ENCODE peak calls at places on chromosomes 11 and 22, in six cellular contexts. D, P, S, W, T and C are unnamed samples.

GRCh38 chr11:57776101-57776511 is 14.5 kb downstream of the CTNND1 start:
- DNase-seq in S (no peak), D (no peak), P (no peak), T (peak), W (no peak), C (no peak)

GRCh38 chr11:72239296-72239848 is 4.6 kb downstream of the PHOX2A start:
- DNase-seq in W (peak), T (peak), P (peak), D (peak), S (peak), C (peak)

GRCh38 chr11:86981777-86982540 is 26.8 kb upstream of the FZD4 start:
- DNase-seq in W (no peak), T (no peak), S (no peak), P (no peak), D (no peak), C (no peak)

GRCh38 chr11:95042906-95043305 is 6.3 kb upstream of the KDM4F start:
- DNase-seq in T (no peak), W (no peak), P (no peak), S (no peak), D (no peak), C (no peak)

GRCh38 chr11:92885600-92885999 is 83.9 kb upstream of the MTNR1B start:
- DNase-seq in W (no peak), T (no peak), S (no peak), D (no peak), P (no peak), C (no peak)

GRCh38 chr11:66325140-66325754 is 8.4 kb upstream of the CD248 start:
- DNase-seq in D (no peak), P (peak), S (no peak), T (no peak), W (no peak), C (no peak)

GRCh38 chr11:128205796-128206195 is 381.6 kb downstream of the ETS1 start:
- DNase-seq in T (no peak), W (no peak), P (peak), D (peak), S (no peak), C (no peak)

GRCh38 chr22:27662359-27663030 is 139.1 kb downstream of the MN1 start:
- DNase-seq in P (no peak), D (no peak), S (no peak), T (peak), W (peak), C (peak)

GRCh38 chr22:38638734-38639133 is 17.5 kb downstream of the FAM227A start:
- DNase-seq in W (no peak), P (no peak), D (no peak), S (no peak), T (no peak), C (no peak)

GRCh38 chr11:33086017-33086416 is 46.6 kb downstream of the TCP11L1 start:
- DNase-seq in D (no peak), S (no peak), P (no peak), W (no peak), T (no peak), C (no peak)

GRCh38 chr11:47631473-47631872 is 10.9 kb downstream of the MTCH2 start:
- DNase-seq in P (no peak), S (no peak), T (no peak), D (no peak), W (no peak), C (no peak)

GRCh38 chr11:67463680-67464410 is 5.2 kb downstream of the TMEM134 start:
- DNase-seq in D (peak), T (peak), P (no peak), W (peak), S (no peak), C (peak)

GRCh38 chr11:87425943-87426342 is 388.2 kb downstream of the TMEM135 start:
- DNase-seq in T (no peak), P (no peak), W (no peak), S (no peak), D (peak), C (no peak)

GRCh38 chr11:44614281-44614680 is 48.8 kb downstream of the CD82 start:
- DNase-seq in T (no peak), W (no peak), P (no peak), D (no peak), S (no peak), C (no peak)

GRCh38 chr11:73396251-73396930 is 20.2 kb downstream of the RELT start:
- DNase-seq in D (no peak), P (no peak), W (no peak), S (no peak), T (no peak), C (no peak)

GRCh38 chr11:65221026-65221425 is 39.3 kb downstream of the CAPN1 start:
- DNase-seq in T (no peak), W (no peak), P (no peak), D (no peak), S (no peak), C (no peak)

GRCh38 chr11:119371778-119372182 is 9.7 kb downstream of the USP2 start:
- DNase-seq in D (peak), S (no peak), P (no peak), W (no peak), T (no peak), C (no peak)

GRCh38 chr11:17652556-17652955 is 66.8 kb upstream of the MYOD1 start:
- DNase-seq in D (no peak), S (no peak), W (no peak), P (no peak), T (no peak), C (no peak)

GRCh38 chr11:82846037-82846383 is 54.2 kb downstream of the PRCP start:
- DNase-seq in W (no peak), T (no peak), D (no peak), S (no peak), P (no peak), C (no peak)

GRCh38 chr11:19187101-19187500 is 14.7 kb downstream of the CSRP3 start:
- DNase-seq in W (no peak), T (no peak), S (no peak), D (no peak), P (no peak), C (no peak)

GRCh38 chr11:119419834-119420492 is 3.0 kb downstream of the THY1 start:
- DNase-seq in D (no peak), W (no peak), S (no peak), P (no peak), T (no peak), C (no peak)

GRCh38 chr22:17772963-17773605 is 1.2 kb downstream of the BID start:
- DNase-seq in T (no peak), W (no peak), P (no peak), D (peak), S (no peak), C (no peak)

GRCh38 chr11:73359930-73360742 is 16.1 kb upstream of the RELT start:
- DNase-seq in W (no peak), P (peak), S (peak), T (no peak), D (peak), C (no peak)

GRCh38 chr11:104275992-104276391 is 112.0 kb upstream of the PDGFD start:
- DNase-seq in S (no peak), D (peak), T (no peak), W (no peak), P (no peak), C (no peak)

GRCh38 chr11:56841210-56841810 is 92.8 kb upstream of the OR9G4 start:
- DNase-seq in W (no peak), S (peak), T (peak), D (peak), P (peak), C (peak)

GRCh38 chr11:78344114-78344513 is 73.5 kb downstream of the GAB2 start:
- DNase-seq in S (no peak), T (no peak), W (no peak), P (no peak), D (peak), C (no peak)

GRCh38 chr11:10358696-10359095 is 53.8 kb downstream of the ADM start:
- DNase-seq in T (no peak), P (no peak), W (no peak), S (no peak), D (no peak), C (no peak)

GRCh38 chr22:20009582-20010306 is 6.9 kb downstream of the ARVCF start:
- DNase-seq in W (no peak), D (no peak), T (no peak), S (no peak), P (no peak), C (no peak)

GRCh38 chr11:116454020-116454645 is 318.7 kb downstream of the BUD13 start:
- DNase-seq in P (peak), D (peak), W (no peak), T (peak), S (peak), C (peak)
- TF ChIP-seq CTCF in P (peak), D (peak), W (peak), T (peak), S (peak), C (peak)

GRCh38 chr11:12121504-12121903 is 11.1 kb downstream of the MICAL2 start:
- DNase-seq in W (no peak), D (no peak), P (no peak), S (no peak), T (no peak), C (no peak)

GRCh38 chr11:12121011-12121410 is 10.6 kb downstream of the MICAL2 start:
- DNase-seq in P (no peak), S (no peak), D (no peak), W (no peak), T (no peak), C (no peak)

GRCh38 chr11:12120031-12121008 is 9.9 kb downstream of the MICAL2 start:
- DNase-seq in T (no peak), W (no peak), P (no peak), S (no peak), D (no peak), C (no peak)

GRCh38 chr11:12118940-12119339 is 8.6 kb downstream of the MICAL2 start:
- DNase-seq in P (no peak), W (no peak), T (no peak), S (no peak), D (no peak), C (no peak)

GRCh38 chr11:12119502-12119901 is 9.1 kb downstream of the MICAL2 start:
- DNase-seq in W (no peak), T (no peak), D (peak), P (no peak), S (no peak), C (peak)
- TF ChIP-seq CTCF in W (no peak), T (no peak), D (no peak), P (no peak), S (no peak), C (no peak)

GRCh38 chr22:37419916-37420655 is 7.2 kb downstream of the ELFN2 start:
- DNase-seq in T (no peak), S (no peak), W (no peak), P (peak), D (peak), C (no peak)
- TF ChIP-seq CTCF in T (no peak), S (no peak), W (no peak), P (no peak), D (no peak), C (no peak)

DNA sequence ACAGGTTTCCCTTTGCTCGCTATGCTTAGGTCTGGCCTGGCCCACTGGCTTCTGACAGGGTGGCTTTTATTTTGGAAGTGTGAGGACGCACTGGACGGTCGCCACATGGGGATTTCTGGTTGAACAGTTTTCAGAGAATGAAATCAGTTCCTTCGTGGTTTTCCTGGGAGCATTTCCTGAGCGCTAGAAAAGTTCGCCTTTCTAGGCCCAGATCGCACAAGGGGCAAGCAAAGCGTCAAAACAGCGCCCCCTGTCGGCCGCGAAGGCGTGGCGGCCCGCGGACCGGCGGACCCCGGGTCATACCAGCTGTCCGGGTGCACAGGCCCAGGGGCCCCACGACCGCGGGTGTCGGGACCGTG is 12.7 kb upstream of the CYP2R1 start:
- DNase-seq in D (no peak), S (no peak), T (peak), W (peak), P (peak), C (peak)
- TF ChIP-seq CTCF in D (peak), S (peak), T (peak), W (peak), P (peak), C (peak)

GRCh38 chr11:794013-794765 is 3.9 kb downstream of the SLC25A22 start:
- DNase-seq in W (peak), S (no peak), P (no peak), D (no peak), T (no peak), C (no peak)

GRCh38 chr11:797300-798092 is 585 bp downstream of the SLC25A22 start:
- DNase-seq in S (peak), W (peak), P (peak), T (peak), D (peak), C (peak)

GRCh38 chr11:796565-797299 is 1.3 kb downstream of the SLC25A22 start:
- DNase-seq in P (no peak), S (no peak), W (peak), T (no peak), D (no peak), C (peak)

GRCh38 chr11:794766-795637 is 3.1 kb downstream of the SLC25A22 start:
- DNase-seq in T (no peak), D (no peak), S (no peak), W (peak), P (peak), C (peak)

GRCh38 chr11:795638-796564 is 2.2 kb downstream of the SLC25A22 start:
- DNase-seq in S (no peak), D (peak), T (peak), W (peak), P (peak), C (peak)
- TF ChIP-seq CTCF in S (no peak), D (no peak), T (no peak), W (no peak), P (no peak), C (no peak)

DNA sequence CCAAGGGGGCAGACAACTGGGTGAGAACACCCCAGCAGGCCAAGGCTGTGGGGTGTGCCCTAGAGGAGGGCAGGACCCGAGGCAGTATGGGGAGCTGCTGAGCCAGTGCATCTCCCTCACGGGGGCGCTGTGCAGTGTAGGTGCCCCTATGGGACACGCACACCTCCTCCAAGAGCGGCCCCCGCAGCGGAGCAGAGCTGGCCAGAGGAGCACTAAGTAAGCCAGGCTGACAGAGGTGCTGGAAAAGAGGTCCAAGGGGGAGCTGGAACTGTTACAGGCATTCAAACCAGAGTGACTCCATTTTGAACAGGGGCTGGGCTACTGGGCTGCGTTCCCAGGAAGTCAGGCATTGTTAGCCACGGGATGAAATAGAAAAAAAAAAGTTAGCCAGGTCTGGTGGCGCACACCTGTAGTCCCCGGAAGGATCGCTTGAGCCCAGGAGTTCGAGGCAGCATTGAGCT is 41.8 kb downstream of the TST start:
- DNase-seq in S (peak), P (peak), D (peak), T (peak), W (peak), C (peak)
- TF ChIP-seq CTCF in S (peak), P (peak), D (peak), T (no peak), W (no peak), C (peak)

GRCh38 chr11:62724171-62724570 is 3.1 kb downstream of the HNRNPUL2 start:
- DNase-seq in P (no peak), T (no peak), W (no peak), D (no peak), S (no peak), C (no peak)

GRCh38 chr11:62727833-62728721 is at the start of gene TTC9C:
- DNase-seq in S (peak), W (peak), P (peak), D (peak), T (peak), C (peak)

GRCh38 chr11:62725686-62726085 is 1.6 kb downstream of the HNRNPUL2 start:
- DNase-seq in W (no peak), S (no peak), P (no peak), D (peak), T (no peak), C (peak)

GRCh38 chr11:62726156-62727006 is 876 bp downstream of the HNRNPUL2 start:
- DNase-seq in S (no peak), D (no peak), T (no peak), W (no peak), P (peak), C (no peak)

DNA sequence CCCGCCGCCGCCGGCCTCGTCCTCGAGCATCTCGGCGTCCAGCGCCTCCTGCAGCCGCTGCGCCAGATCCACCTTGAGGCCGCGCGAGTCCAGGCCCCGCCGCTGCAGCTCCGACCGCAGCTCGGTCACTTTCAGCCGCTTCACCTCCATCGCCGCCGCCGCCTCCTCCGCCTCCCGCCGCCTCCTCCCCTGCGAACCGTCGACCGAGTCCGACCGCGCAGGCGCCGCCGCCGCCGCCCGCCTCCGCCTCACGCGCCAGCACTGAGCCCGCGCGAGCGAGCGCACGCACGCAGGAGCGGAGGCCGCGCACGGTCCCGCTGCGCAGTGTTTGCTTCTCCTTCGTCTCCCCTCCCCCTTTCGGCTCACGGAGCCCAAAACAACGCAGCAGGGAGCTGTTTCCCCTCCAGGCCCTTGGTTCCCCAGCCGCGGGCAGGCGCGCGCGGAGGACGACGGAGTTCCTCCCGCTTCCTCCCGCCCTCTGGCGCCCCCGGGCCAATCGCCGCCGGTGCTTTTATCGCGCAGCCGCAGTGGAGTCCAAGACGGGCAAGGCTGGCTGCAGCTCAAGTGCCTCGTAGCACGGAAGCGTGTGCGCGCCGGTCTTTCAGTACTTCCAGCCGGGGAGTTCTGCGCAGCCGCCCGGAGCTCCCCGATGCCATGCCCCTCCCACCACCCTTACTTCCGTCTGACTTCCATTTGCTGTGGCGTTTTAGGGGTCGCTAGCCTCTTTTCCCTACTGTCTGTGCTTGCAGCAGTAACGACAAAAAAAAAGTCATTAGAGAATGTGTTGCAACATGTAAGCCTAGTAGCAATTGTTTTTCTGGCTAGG is at the start of gene HNRNPUL2:
- DNase-seq in P (peak), S (peak), T (peak), W (peak), D (peak), C (peak)
- TF ChIP-seq CTCF in P (no peak), S (no peak), T (no peak), W (no peak), D (no peak), C (no peak)